ENCODE peak calls at places on chromosomes 2 and 18, in four cellular contexts. U, A, E and S are unnamed samples.
A peak's percentile ranks its signal among the peaks of the same experiment; 100 is the strongest.

GRCh38 chr2:101149241-101150192 is 1.7 kb downstream of the TBC1D8 start:
- DNase-seq in U (no peak), A (peak; percentile 43), E (peak; percentile 20), S (no peak)

GRCh38 chr2:159797468-159798375 is at the start of gene CD302:
- DNase-seq in U (peak; percentile 39), A (peak; percentile 41), E (peak; percentile 49), S (peak; percentile 81)

GRCh38 chr18:80009661-80010550 is 21.5 kb upstream of the TXNL4A start:
- DNase-seq in U (no peak), A (peak; percentile 71), E (peak; percentile 98), S (no peak)

GRCh38 chr2:55175254-55176093 is 56.6 kb downstream of the CLHC1 start:
- DNase-seq in U (peak; percentile 55), A (peak; percentile 69), E (peak; percentile 85), S (peak; percentile 62)

GRCh38 chr2:16630463-16630862 is 35.2 kb downstream of the CYRIA start:
- DNase-seq in U (no peak), A (no peak), E (no peak), S (no peak)

GRCh38 chr2:64421199-64421598 is 32.8 kb upstream of the LGALSL start:
- DNase-seq in U (no peak), A (no peak), E (no peak), S (no peak)

GRCh38 chr2:74010087-74010541 is 25.4 kb downstream of the TET3 start:
- DNase-seq in U (no peak), A (peak; percentile 99), E (no peak), S (no peak)

GRCh38 chr18:3612315-3612714 is 162.3 kb downstream of the TGIF1 start:
- DNase-seq in U (peak; percentile 42), A (no peak), E (no peak), S (no peak)

GRCh38 chr2:159075726-159076125 is 107.3 kb downstream of the TANC1 start:
- DNase-seq in U (no peak), A (no peak), E (no peak), S (no peak)

GRCh38 chr2:33477473-33478468 is 1.3 kb downstream of the RASGRP3 start:
- DNase-seq in U (peak; percentile 65), A (peak; percentile 1), E (no peak), S (peak; percentile 60)

GRCh38 chr2:241009601-241010530 is 11.4 kb downstream of the SNED1 start:
- DNase-seq in U (peak; percentile 60), A (peak; percentile 43), E (peak; percentile 92), S (peak; percentile 65)

GRCh38 chr2:105496271-105496670 is 97.4 kb upstream of the FHL2 start:
- DNase-seq in U (no peak), A (no peak), E (no peak), S (no peak)

GRCh38 chr18:79372991-79373390 is 22.7 kb upstream of the NFATC1 start:
- DNase-seq in U (peak; percentile 42), A (no peak), E (no peak), S (no peak)

GRCh38 chr2:234406085-234406484 is 90.8 kb downstream of the ARL4C start:
- DNase-seq in U (no peak), A (peak; percentile 27), E (no peak), S (no peak)

GRCh38 chr18:25743661-25744151 is 346.7 kb downstream of the SS18 start:
- DNase-seq in U (no peak), A (no peak), E (no peak), S (no peak)

GRCh38 chr2:29703336-29703735 is 218.1 kb downstream of the ALK start:
- DNase-seq in U (no peak), A (no peak), E (no peak), S (no peak)